ENCODE peak calls at places on chromosomes 5 and 9, in four cellular contexts. One of them, this sample, is unnamed.
A peak's percentile ranks its signal among the peaks of the same experiment; 100 is the strongest.

GRCh38 chr5:128195316-128195715 is 111.8 kb downstream of the SLC12A2 start:
- DNase-seq in H54: no peak
- DNase-seq in GM23338: no peak
- DNase-seq in dermis microvascular lymphatic vessel endothelial cell: no peak
- DNase-seq in this sample: no peak

GRCh38 chr9:134892221-134892620 is 11.6 kb downstream of the FCN2 start:
- DNase-seq in H54: no peak
- DNase-seq in GM23338: no peak
- DNase-seq in dermis microvascular lymphatic vessel endothelial cell: no peak
- DNase-seq in this sample: no peak

GRCh38 chr5:56175465-56175864 is 57.7 kb downstream of the ANKRD55 start:
- DNase-seq in H54: peak; percentile 26
- DNase-seq in GM23338: peak; percentile 62
- DNase-seq in dermis microvascular lymphatic vessel endothelial cell: peak; percentile 82
- DNase-seq in this sample: peak; percentile 70

GRCh38 chr5:58022055-58022454 is 437.8 kb downstream of the PLK2 start:
- DNase-seq in H54: no peak
- DNase-seq in GM23338: no peak
- DNase-seq in dermis microvascular lymphatic vessel endothelial cell: no peak
- DNase-seq in this sample: no peak

GRCh38 chr5:128924299-128924698 is 41.0 kb upstream of the SLC27A6 start:
- DNase-seq in H54: no peak
- DNase-seq in GM23338: no peak
- DNase-seq in dermis microvascular lymphatic vessel endothelial cell: no peak
- DNase-seq in this sample: no peak

GRCh38 chr5:39947657-39948056 is 522.9 kb upstream of the DAB2 start:
- DNase-seq in H54: no peak
- DNase-seq in GM23338: no peak
- DNase-seq in dermis microvascular lymphatic vessel endothelial cell: no peak
- DNase-seq in this sample: no peak

GRCh38 chr9:97749928-97750327 is 52.8 kb upstream of the XPA start:
- DNase-seq in H54: no peak
- DNase-seq in GM23338: no peak
- DNase-seq in dermis microvascular lymphatic vessel endothelial cell: no peak
- DNase-seq in this sample: no peak

GRCh38 chr5:68373050-68373449 is 157.5 kb downstream of the PIK3R1 start:
- DNase-seq in H54: no peak
- DNase-seq in GM23338: no peak
- DNase-seq in dermis microvascular lymphatic vessel endothelial cell: no peak
- DNase-seq in this sample: no peak

GRCh38 chr9:76586555-76587314 is 127.8 kb downstream of the GCNT1 start:
- DNase-seq in H54: no peak
- DNase-seq in GM23338: no peak
- DNase-seq in dermis microvascular lymphatic vessel endothelial cell: no peak
- DNase-seq in this sample: no peak

GRCh38 chr9:97419315-97419867 is 7.5 kb downstream of the TDRD7 start:
- DNase-seq in H54: peak; percentile 33
- DNase-seq in GM23338: no peak
- DNase-seq in dermis microvascular lymphatic vessel endothelial cell: peak; percentile 82
- DNase-seq in this sample: no peak